ENCODE peak calls at places on chromosomes 5 and 9, in seven cellular contexts. Z is GM12891, K is SK-N-SH, Q is H1, C is HepG2, O is GM12878, W is K562. P is an unnamed sample.

GRCh38 chr5:179837076-179838011 is 16.6 kb downstream of the SQSTM1 start:
- DNase-seq in Z (no peak), K (no peak), Q (no peak), C (no peak), O (no peak), W (no peak), P (no peak)

GRCh38 chr9:33129251-33129885 is 37.8 kb downstream of the B4GALT1 start:
- DNase-seq in Z (no peak), K (no peak), Q (no peak), C (no peak), O (no peak), W (no peak), P (no peak)

GRCh38 chr9:129581505-129581904 is 39.4 kb downstream of the C9orf50 start:
- DNase-seq in Z (no peak), K (no peak), Q (no peak), C (no peak), O (no peak), W (no peak), P (no peak)

GRCh38 chr5:54013556-54014157 is 296.7 kb downstream of the ARL15 start:
- DNase-seq in Z (no peak), K (no peak), Q (no peak), C (no peak), O (no peak), W (peak), P (no peak)

GRCh38 chr5:10789726-10790125 is 28.7 kb upstream of the DAP start:
- DNase-seq in Z (no peak), K (no peak), Q (no peak), C (no peak), O (no peak), W (no peak), P (no peak)

GRCh38 chr9:111949919-111950318 is 53.3 kb downstream of the UGCG start:
- DNase-seq in Z (no peak), K (no peak), Q (no peak), C (no peak), O (no peak), W (no peak), P (no peak)

GRCh38 chr5:123450641-123451421 is 27.6 kb upstream of the CEP120 start:
- DNase-seq in Z (no peak), K (no peak), Q (no peak), C (no peak), O (no peak), W (no peak), P (no peak)

GRCh38 chr5:161096591-161096990 is 244.6 kb upstream of the ATP10B start:
- DNase-seq in Z (no peak), K (no peak), Q (no peak), C (no peak), O (no peak), W (no peak), P (no peak)

GRCh38 chr5:164235176-164235914 is 729.9 kb downstream of the MAT2B start:
- DNase-seq in Z (no peak), K (no peak), Q (no peak), C (no peak), O (no peak), W (no peak), P (no peak)

GRCh38 chr5:143987751-143988560 is 176.0 kb downstream of the HMHB1 start:
- DNase-seq in Z (no peak), K (no peak), Q (no peak), C (no peak), O (no peak), W (no peak), P (no peak)

GRCh38 chr9:91037511-91038482 is 236.2 kb downstream of the SYK start:
- DNase-seq in Z (no peak), K (peak), Q (no peak), C (peak), O (no peak), W (no peak), P (no peak)

GRCh38 chr9:91036356-91036755 is 234.7 kb downstream of the SYK start:
- DNase-seq in Z (no peak), K (no peak), Q (no peak), C (no peak), O (no peak), W (no peak), P (no peak)

GRCh38 chr9:91035825-91036208 is 234.2 kb downstream of the SYK start:
- DNase-seq in Z (no peak), K (no peak), Q (no peak), C (no peak), O (no peak), W (no peak), P (no peak)

GRCh38 chr9:91038483-91039124 is 237.0 kb downstream of the SYK start:
- DNase-seq in Z (no peak), K (no peak), Q (no peak), C (no peak), O (no peak), W (no peak), P (no peak)

GRCh38 chr9:91036826-91037510 is 235.3 kb downstream of the SYK start:
- DNase-seq in Z (no peak), K (peak), Q (peak), C (peak), O (no peak), W (peak), P (no peak)
- TF ChIP-seq POLR2AphosphoS5 in Z (no peak), K (peak), Q (no peak), C (peak), O (no peak), W (no peak), P (no peak)

GRCh38 chr5:139178948-139179347 is 19.2 kb downstream of the SIL1 start:
- DNase-seq in Z (no peak), K (no peak), Q (no peak), C (no peak), O (no peak), W (peak), P (no peak)
- TF ChIP-seq TAF1 in Z (no peak), K (no peak), Q (no peak), C (no peak), O (no peak), W (no peak), P (no peak)

DNA sequence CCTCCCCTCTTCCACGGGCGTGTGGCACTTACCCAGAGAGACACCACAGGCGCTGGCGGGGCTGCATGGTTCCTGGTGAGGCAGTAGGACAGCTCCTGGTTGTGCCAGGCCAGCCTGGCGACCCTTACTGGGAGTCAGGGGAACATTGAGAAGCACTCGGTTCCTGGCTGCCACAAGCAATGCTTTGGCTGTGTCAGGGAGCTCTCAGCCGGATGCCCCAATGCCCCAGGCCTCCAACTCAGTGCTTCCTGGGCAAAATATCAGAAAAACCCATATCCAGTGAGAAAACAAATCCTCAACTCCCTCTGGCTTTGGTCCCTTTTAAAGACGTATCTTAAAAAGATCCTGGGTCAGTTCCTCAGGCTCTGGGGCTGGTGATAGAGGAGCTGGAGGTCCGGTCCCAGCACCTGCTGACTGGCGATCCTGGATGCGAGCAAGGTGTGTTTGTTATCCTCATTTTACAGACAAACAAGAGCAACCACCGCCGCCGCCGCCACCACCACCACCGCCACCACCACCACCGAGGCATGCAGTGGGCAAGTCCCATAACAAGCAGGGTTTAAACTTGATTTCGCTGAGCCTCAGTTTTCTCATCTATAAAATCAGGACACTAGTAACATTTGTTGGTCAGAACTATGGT is 4.1 kb downstream of the NKX2-5 start:
- DNase-seq in Z (no peak), K (no peak), Q (no peak), C (no peak), O (no peak), W (no peak), P (no peak)
- TF ChIP-seq POLR2AphosphoS5 in Z (no peak), K (no peak), Q (no peak), C (no peak), O (no peak), W (no peak), P (no peak)

GRCh38 chr5:74761241-74761640 is 5.7 kb downstream of the GFM2 start:
- DNase-seq in Z (no peak), K (no peak), Q (no peak), C (no peak), O (no peak), W (no peak), P (no peak)
- TF ChIP-seq TAF1 in Z (no peak), K (no peak), Q (no peak), C (no peak), O (no peak), W (no peak), P (no peak)

GRCh38 chr9:131682261-131682660 is 57.6 kb downstream of the RAPGEF1 start:
- DNase-seq in Z (no peak), K (no peak), Q (no peak), C (no peak), O (no peak), W (no peak), P (no peak)

GRCh38 chr9:131677445-131678180 is 62.3 kb downstream of the RAPGEF1 start:
- DNase-seq in Z (no peak), K (peak), Q (no peak), C (peak), O (peak), W (no peak), P (no peak)

GRCh38 chr9:131677051-131677444 is 62.8 kb downstream of the RAPGEF1 start:
- DNase-seq in Z (no peak), K (no peak), Q (no peak), C (no peak), O (no peak), W (no peak), P (no peak)

GRCh38 chr9:131678499-131679111 is 61.3 kb downstream of the RAPGEF1 start:
- DNase-seq in Z (peak), K (no peak), Q (no peak), C (peak), O (peak), W (peak), P (peak)

GRCh38 chr9:131679261-131680020 is 60.4 kb downstream of the RAPGEF1 start:
- DNase-seq in Z (no peak), K (no peak), Q (no peak), C (no peak), O (no peak), W (no peak), P (no peak)
- TF ChIP-seq POLR2AphosphoS5 in Z (no peak), K (no peak), Q (no peak), C (no peak), O (no peak), W (no peak), P (no peak)

P was measured in GM12892.